ENCODE peak calls at places on chromosomes 5 and 9, in ten cellular contexts. C is fibroblast of pulmonary artery, J is A549, L is foreskin fibroblast, Z is transverse colon, M is bronchial epithelial cell, I is Peyer's patch, O is astrocyte of the spinal cord, U is MM.1S, W is HCT116. D is an unnamed sample.

GRCh38 chr5:168585119-168585912 is 6.1 kb upstream of the PANK3 start:
- DNase-seq in C (no peak), J (no peak), L (no peak), Z (no peak), M (no peak), I (no peak), O (no peak), U (no peak), W (no peak), D (no peak)

GRCh38 chr5:123785160-123786001 is 273.4 kb downstream of the CSNK1G3 start:
- DNase-seq in C (peak; percentile 58), J (no peak), L (peak; percentile 53), Z (peak; percentile 11), M (peak; percentile 62), I (no peak), O (peak; percentile 75), U (no peak), W (no peak), D (peak; percentile 31)

GRCh38 chr9:97430316-97430715 is 18.4 kb downstream of the TDRD7 start:
- DNase-seq in C (no peak), J (no peak), L (no peak), Z (no peak), M (no peak), I (no peak), O (no peak), U (no peak), W (no peak), D (no peak)

GRCh38 chr5:170092702-170093101 is 13.0 kb upstream of the FOXI1 start:
- DNase-seq in C (no peak), J (no peak), L (no peak), Z (no peak), M (no peak), I (no peak), O (no peak), U (no peak), W (no peak), D (no peak)

GRCh38 chr9:102483666-102484065 is 511.5 kb upstream of the CYLC2 start:
- DNase-seq in C (no peak), J (no peak), L (no peak), Z (no peak), M (no peak), I (no peak), O (no peak), U (no peak), W (no peak), D (no peak)

GRCh38 chr5:32504923-32505596 is 60.5 kb upstream of the ZFR start:
- DNase-seq in C (peak; percentile 93), J (no peak), L (peak; percentile 93), Z (peak; percentile 31), M (peak; percentile 8), I (no peak), O (peak; percentile 96), U (peak; percentile 68), W (no peak), D (peak; percentile 97)

GRCh38 chr5:65774346-65774745 is 52.3 kb downstream of the NLN start:
- DNase-seq in C (peak; percentile 69), J (no peak), L (peak; percentile 59), Z (no peak), M (peak; percentile 89), I (no peak), O (peak; percentile 62), U (peak; percentile 75), W (no peak), D (peak; percentile 62)

GRCh38 chr9:129619787-129620668 is 873 bp downstream of the C9orf50 start:
- DNase-seq in C (no peak), J (peak; percentile 54), L (no peak), Z (no peak), M (no peak), I (no peak), O (no peak), U (no peak), W (no peak), D (no peak)

GRCh38 chr5:65840071-65840470 is 86.3 kb upstream of the ERBIN start:
- DNase-seq in C (no peak), J (no peak), L (no peak), Z (no peak), M (no peak), I (no peak), O (no peak), U (no peak), W (no peak), D (no peak)

GRCh38 chr5:38211354-38211710 is 47.0 kb upstream of the EGFLAM start:
- DNase-seq in C (no peak), J (no peak), L (no peak), Z (no peak), M (no peak), I (no peak), O (no peak), U (no peak), W (no peak), D (no peak)

GRCh38 chr9:115649991-115650472 is 503.6 kb upstream of the PAPPA start:
- DNase-seq in C (peak; percentile 99), J (no peak), L (peak; percentile 95), Z (peak; percentile 50), M (no peak), I (peak; percentile 18), O (peak; percentile 96), U (no peak), W (no peak), D (peak; percentile 62)

GRCh38 chr5:97164846-97165245 is 18.2 kb downstream of the RIOK2 start:
- DNase-seq in C (peak; percentile 11), J (no peak), L (peak; percentile 22), Z (no peak), M (peak; percentile 61), I (no peak), O (no peak), U (no peak), W (no peak), D (no peak)
- TF ChIP-seq CTCF in C (no peak), J (no peak), L (no peak), Z (no peak), M (no peak), I (no peak), O (no peak), U (no peak), W (no peak), D (no peak)

DNA sequence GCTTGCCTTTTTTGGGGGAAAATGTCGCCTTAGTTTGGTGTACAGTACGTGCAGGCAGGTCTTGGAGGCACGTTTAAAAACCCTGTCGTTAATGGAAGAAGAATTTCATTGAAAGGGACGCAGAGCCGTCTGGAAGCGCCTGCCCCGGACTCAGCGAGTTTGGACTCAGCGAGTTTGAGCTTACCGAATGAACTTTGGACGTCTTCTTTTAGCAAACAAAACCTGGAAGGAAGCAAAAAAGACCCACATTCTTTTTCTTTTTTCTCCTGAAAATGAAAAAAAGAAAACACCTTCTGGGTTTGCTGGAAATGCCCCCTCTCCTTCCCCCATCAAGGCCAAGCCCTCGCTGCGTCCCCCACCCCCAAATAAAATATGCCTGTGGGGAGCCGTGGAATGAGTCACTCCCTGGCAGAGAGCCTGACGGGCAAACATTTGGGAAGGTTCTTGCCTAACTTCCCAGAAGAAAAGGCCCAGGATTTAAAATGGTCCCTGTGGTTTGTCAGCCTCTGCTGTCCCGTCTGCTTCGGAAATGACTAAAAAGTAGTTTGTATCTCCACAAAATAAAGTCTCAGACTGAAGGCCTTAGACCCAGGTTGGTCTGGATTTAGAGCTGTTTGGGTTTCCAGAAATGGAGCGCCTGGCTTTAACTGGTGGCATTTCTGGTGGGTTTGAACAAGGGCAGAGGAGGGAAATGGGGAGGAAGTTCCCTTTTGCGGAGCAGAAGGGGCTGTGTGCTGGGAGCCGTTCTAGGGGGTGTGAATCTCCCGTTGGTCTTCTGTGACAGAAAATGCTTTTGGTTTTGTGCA is 1.7 kb downstream of the NEK6 start:
- DNase-seq in C (peak; percentile 91), J (peak; percentile 77), L (peak; percentile 89), Z (peak; percentile 81), M (peak; percentile 79), I (no peak), O (peak; percentile 91), U (no peak), W (peak; percentile 54), D (peak; percentile 55)
- H3K4me3 ChIP-seq in C (peak overlapping the region; percentile 91), J (peak overlapping the region; percentile 79), L (peak overlapping the region; percentile 89), Z (peak overlapping the region; percentile 66), M (peak overlapping the region; percentile 82), I (peak overlapping the region; percentile 98), O (peak overlapping the region; percentile 86), U (no peak overlapping the region), W (peak overlapping the region; percentile 66), D (peak overlapping the region; percentile 79)

DNA sequence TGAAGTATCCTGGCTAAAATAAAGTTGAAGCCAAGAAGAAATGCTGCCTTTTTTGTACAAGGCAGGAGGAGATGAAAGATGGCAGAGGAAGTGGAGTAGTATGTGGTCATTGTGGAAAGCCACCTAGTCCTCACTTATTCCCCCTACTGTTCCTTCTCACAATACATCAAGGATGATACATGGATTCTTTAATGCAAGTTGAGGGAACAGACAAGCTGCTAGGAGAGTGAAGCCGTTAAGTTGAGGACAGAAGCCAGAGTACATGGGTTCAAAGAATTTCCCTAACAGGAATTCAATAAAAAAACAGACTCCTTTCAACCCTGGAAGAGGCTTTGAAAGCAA is 73.8 kb downstream of the MRPS27 start:
- DNase-seq in C (peak; percentile 61), J (peak; percentile 17), L (no peak), Z (no peak), M (peak; percentile 50), I (no peak), O (peak; percentile 40), U (no peak), W (no peak), D (no peak)
- TF ChIP-seq CTCF in C (peak; percentile 53), J (no peak), L (no peak), Z (peak; percentile 22), M (peak; percentile 44), I (no peak), O (no peak), U (no peak), W (peak; percentile 5), D (peak; percentile 1)

GRCh38 chr5:58493136-58493535 is 1.9 kb downstream of the GAPT start:
- DNase-seq in C (no peak), J (no peak), L (no peak), Z (no peak), M (no peak), I (no peak), O (no peak), U (no peak), W (no peak), D (no peak)

GRCh38 chr5:58490397-58491072 is 700 bp upstream of the GAPT start:
- DNase-seq in C (no peak), J (no peak), L (no peak), Z (no peak), M (no peak), I (peak; percentile 54), O (no peak), U (no peak), W (no peak), D (no peak)

GRCh38 chr5:58496488-58496887 is 5.3 kb downstream of the GAPT start:
- DNase-seq in C (no peak), J (no peak), L (no peak), Z (no peak), M (no peak), I (no peak), O (no peak), U (no peak), W (no peak), D (no peak)

DNA sequence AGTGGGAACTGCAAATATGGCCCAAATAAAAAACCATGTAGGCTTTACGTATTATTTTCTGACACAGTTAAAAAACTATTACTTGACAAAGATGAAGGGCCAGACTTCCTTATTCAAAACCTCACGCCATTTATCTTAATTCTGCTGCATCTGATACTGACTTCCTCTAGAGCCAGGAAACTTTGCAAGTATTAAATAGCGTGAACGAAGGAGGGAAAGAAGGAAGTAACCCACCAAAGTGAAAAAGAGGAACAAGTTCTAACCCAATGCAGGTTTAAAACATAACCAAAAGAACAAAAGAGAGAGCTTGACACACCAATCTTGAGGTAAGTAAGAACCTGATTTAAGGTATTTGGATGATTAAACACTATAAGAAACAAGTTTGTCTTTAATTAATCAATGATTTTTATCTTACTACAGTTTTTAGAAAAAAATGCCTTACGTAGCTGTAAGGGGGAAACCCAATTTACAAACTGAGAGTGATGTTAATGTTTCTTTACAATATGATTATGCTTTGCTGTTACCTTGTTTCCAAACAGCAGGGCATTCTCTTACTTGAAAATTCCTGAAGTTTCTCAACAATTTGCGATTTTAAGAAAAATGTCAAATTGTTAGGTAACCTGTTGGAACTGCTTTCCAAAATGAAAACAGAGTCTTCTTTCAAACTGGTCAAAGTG is at the start of gene GAPT:
- DNase-seq in C (no peak), J (no peak), L (no peak), Z (no peak), M (no peak), I (no peak), O (no peak), U (no peak), W (no peak), D (no peak)
- H3K4me3 ChIP-seq in C (no peak within 1 kb of the TSS), J (no peak within 1 kb of the TSS), L (no peak within 1 kb of the TSS), Z (no peak within 1 kb of the TSS), M (no peak within 1 kb of the TSS), I (no peak within 1 kb of the TSS), O (no peak within 1 kb of the TSS), U (no peak within 1 kb of the TSS), W (no peak within 1 kb of the TSS), D (no peak within 1 kb of the TSS)